ENCODE peak calls at places on chromosomes 5 and 9, in six cellular contexts. M is spleen, V is GM23338, I is OCI-LY7, A is IMR-90, T is upper lobe of right lung. U is an unnamed sample.

GRCh38 chr9:2385746-2386145 is 235.8 kb upstream of the VLDLR start:
- DNase-seq in T (no peak), M (no peak), A (no peak), V (no peak), I (no peak), U (no peak)

GRCh38 chr5:145204741-145205140 is 630.4 kb downstream of the PRELID2 start:
- DNase-seq in I (no peak), A (no peak), M (no peak), V (no peak), T (no peak), U (no peak)

GRCh38 chr5:120789918-120790714 is 326.0 kb downstream of the PRR16 start:
- DNase-seq in I (no peak), M (no peak), A (no peak), V (no peak), T (no peak), U (no peak)

GRCh38 chr5:473344-474192 is 30.6 kb downstream of the EXOC3 start:
- DNase-seq in V (peak; percentile 70), A (peak; percentile 34), M (no peak), I (no peak), T (no peak), U (no peak)

GRCh38 chr5:58459860-58460726 is at the start of gene PLK2:
- DNase-seq in A (peak; percentile 94), M (peak; percentile 98), V (peak; percentile 76), T (peak; percentile 96), I (no peak), U (peak; percentile 97)

GRCh38 chr5:39231705-39232525 is 12.6 kb upstream of the FYB1 start:
- DNase-seq in M (no peak), I (no peak), T (no peak), V (no peak), A (no peak), U (no peak)

GRCh38 chr9:98225015-98225442 is 30.4 kb downstream of the TBC1D2 start:
- DNase-seq in A (no peak), T (no peak), I (no peak), V (no peak), M (no peak), U (peak; percentile 35)

GRCh38 chr5:179893958-179894895 is 13.5 kb downstream of the TBC1D9B start:
- DNase-seq in V (no peak), I (no peak), T (no peak), A (no peak), M (no peak), U (no peak)

GRCh38 chr5:170642776-170643436 is 139.1 kb downstream of the KCNIP1 start:
- DNase-seq in M (peak; percentile 20), V (no peak), A (no peak), I (no peak), T (peak; percentile 25), U (peak; percentile 38)

GRCh38 chr5:3394877-3395599 is 200.6 kb upstream of the IRX1 start:
- DNase-seq in A (no peak), T (no peak), M (no peak), I (no peak), V (no peak), U (no peak)

GRCh38 chr9:131320031-131320685 is 30.6 kb downstream of the PLPP7 start:
- DNase-seq in I (no peak), T (peak; percentile 60), A (no peak), V (no peak), M (peak; percentile 34), U (no peak)

GRCh38 chr9:30673132-30673531 is 1711.3 kb upstream of the ACO1 start:
- DNase-seq in A (no peak), V (no peak), I (no peak), M (no peak), T (no peak), U (no peak)

GRCh38 chr5:67214713-67215591 is 18.4 kb upstream of the CD180 start:
- DNase-seq in V (no peak), T (peak; percentile 73), I (no peak), M (no peak), A (no peak), U (no peak)

GRCh38 chr9:38081356-38082108 is 12.5 kb upstream of the SHB start:
- DNase-seq in T (no peak), I (no peak), M (peak; percentile 13), V (no peak), A (no peak), U (peak; percentile 38)

GRCh38 chr9:131839281-131840084 is 99.6 kb upstream of the RAPGEF1 start:
- DNase-seq in A (peak; percentile 65), T (no peak), M (no peak), V (no peak), I (no peak), U (no peak)

GRCh38 chr5:77621440-77621839 is 17.1 kb downstream of the OTP start:
- DNase-seq in M (no peak), T (no peak), V (no peak), A (no peak), I (no peak), U (no peak)

GRCh38 chr5:175678074-175678473 is 20.2 kb downstream of the HRH2 start:
- DNase-seq in T (no peak), A (no peak), V (no peak), M (no peak), I (no peak), U (no peak)

GRCh38 chr5:54547711-54548250 is 30.2 kb downstream of the SNX18 start:
- DNase-seq in M (no peak), T (no peak), I (no peak), A (peak; percentile 90), V (no peak), U (no peak)

GRCh38 chr5:170617519-170618218 is 113.8 kb downstream of the KCNIP1 start:
- DNase-seq in I (no peak), A (no peak), V (no peak), M (no peak), T (no peak), U (no peak)

GRCh38 chr9:31519011-31519410 is 865.4 kb upstream of the ACO1 start:
- DNase-seq in T (no peak), A (no peak), V (peak; percentile 45), I (no peak), M (peak; percentile 68), U (no peak)

GRCh38 chr9:135811796-135812195 is 95.5 kb downstream of the CAMSAP1 start:
- DNase-seq in M (no peak), A (peak; percentile 5), V (no peak), I (no peak), T (peak; percentile 30), U (no peak)

GRCh38 chr5:65812648-65813047 is 90.6 kb downstream of the NLN start:
- DNase-seq in T (no peak), A (no peak), I (no peak), V (no peak), M (no peak), U (no peak)

GRCh38 chr5:159018855-159019254 is 80.9 kb downstream of the EBF1 start:
- DNase-seq in M (no peak), V (no peak), I (no peak), T (no peak), A (no peak), U (no peak)

GRCh38 chr9:33133186-33133585 is 34.0 kb downstream of the B4GALT1 start:
- DNase-seq in T (no peak), I (no peak), M (peak; percentile 36), A (no peak), V (no peak), U (no peak)

GRCh38 chr9:84296146-84296843 is 44.3 kb downstream of the SLC28A3 start:
- DNase-seq in V (no peak), T (no peak), I (no peak), A (peak; percentile 90), M (no peak), U (no peak)

GRCh38 chr5:125775896-125776295 is 647.3 kb upstream of the GRAMD2B start:
- DNase-seq in V (no peak), M (no peak), I (no peak), A (no peak), T (no peak), U (no peak)

GRCh38 chr9:23979491-23979890 is 153.5 kb upstream of the ELAVL2 start:
- DNase-seq in T (no peak), M (no peak), A (no peak), I (no peak), V (no peak), U (no peak)

GRCh38 chr9:134130503-134131375 is 5.1 kb upstream of the WDR5 start:
- DNase-seq in M (no peak), A (peak; percentile 11), T (peak; percentile 95), V (peak; percentile 93), I (no peak), U (peak; percentile 84)

GRCh38 chr5:14270212-14270702 is 127.1 kb downstream of the TRIO start:
- DNase-seq in M (no peak), T (no peak), I (peak; percentile 70), A (peak; percentile 64), V (peak; percentile 88), U (peak; percentile 83)

GRCh38 chr9:88535226-88535931 is 401 bp downstream of the NXNL2 start:
- DNase-seq in T (peak; percentile 77), I (no peak), A (no peak), M (peak; percentile 86), V (peak; percentile 58), U (no peak)

GRCh38 chr9:88532320-88532719 is 2.7 kb upstream of the NXNL2 start:
- DNase-seq in I (no peak), T (no peak), A (peak; percentile 46), M (peak; percentile 74), V (peak; percentile 94), U (no peak)

GRCh38 chr9:88535932-88536324 is 950 bp downstream of the NXNL2 start:
- DNase-seq in A (peak; percentile 31), T (no peak), I (no peak), M (peak; percentile 72), V (peak; percentile 48), U (peak; percentile 80)

GRCh38 chr9:88534456-88535225 is at the start of gene NXNL2:
- DNase-seq in M (peak; percentile 79), A (peak; percentile 82), T (peak; percentile 91), V (peak; percentile 91), I (no peak), U (peak; percentile 91)

GRCh38 chr9:88533951-88534455 is 975 bp upstream of the NXNL2 start:
- DNase-seq in I (no peak), T (peak; percentile 73), V (peak; percentile 68), A (peak; percentile 57), M (peak; percentile 80), U (peak; percentile 79)
- TF ChIP-seq CTCF in I (no peak), T (no peak), V (no peak), A (no peak), M (no peak), U (no peak)

GRCh38 chr5:116652903-116653302 is 78.3 kb upstream of the SEMA6A start:
- DNase-seq in V (peak; percentile 51), I (no peak), A (no peak), M (no peak), T (no peak), U (no peak)
- H3K4me3 ChIP-seq in V (peak overlapping the region; percentile 18), I (no peak overlapping the region), A (no peak overlapping the region), M (no peak overlapping the region), T (no peak overlapping the region), U (no peak overlapping the region)

DNA sequence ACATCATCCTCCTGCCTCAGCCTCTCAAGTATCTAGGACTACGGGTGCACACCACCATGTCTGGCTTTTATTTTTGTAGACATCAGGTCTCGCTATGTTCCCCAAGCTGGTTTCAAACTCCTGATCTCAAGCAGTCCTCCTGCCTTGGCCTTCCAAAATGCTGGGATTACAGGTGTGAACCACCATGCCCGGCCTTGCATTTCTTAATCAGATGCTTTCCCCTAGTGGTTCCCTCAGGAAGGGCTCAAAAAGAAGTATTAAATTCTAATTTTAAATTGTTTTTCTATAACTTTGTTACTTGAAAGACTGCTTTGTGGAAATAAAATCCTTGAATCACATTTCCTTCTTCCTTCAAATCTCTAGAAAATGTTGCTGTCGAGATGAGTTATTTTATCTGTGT is 79.5 kb upstream of the ROR2 start:
- DNase-seq in M (no peak), I (no peak), T (no peak), V (peak; percentile 49), A (no peak), U (no peak)
- TF ChIP-seq CTCF in M (no peak), I (peak; percentile 38), T (no peak), V (peak; percentile 58), A (peak; percentile 18), U (no peak)

GRCh38 chr9:137053944-137054931 is at the start of gene ENTPD2:
- DNase-seq in V (peak; percentile 70), A (no peak), M (no peak), T (peak; percentile 85), I (no peak), U (no peak)
- H3K4me3 ChIP-seq in V (peak within 1 kb of the TSS; percentile 60), A (no peak within 1 kb of the TSS), M (peak within 1 kb of the TSS; percentile 31), T (peak within 1 kb of the TSS; percentile 36), I (no peak within 1 kb of the TSS), U (peak within 1 kb of the TSS; percentile 66)